ENCODE peak calls at places on chromosomes 12 and 14, in six cellular contexts. N is GM12878, R is NB4, M is Peyer's patch, E is uterus, D is sigmoid colon. K is an unnamed sample.

GRCh38 chr12:96236221-96236822 is 42.1 kb downstream of the ELK3 start:
- DNase-seq in D (peak), R (peak), M (no peak), E (peak), N (no peak), K (no peak)

GRCh38 chr14:56160058-56160457 is 41.8 kb downstream of the PELI2 start:
- DNase-seq in E (no peak), R (no peak), D (no peak), N (no peak), M (no peak), K (no peak)

GRCh38 chr14:64763801-64764511 is 59.7 kb downstream of the PLEKHG3 start:
- DNase-seq in M (peak), R (peak), E (peak), D (no peak), N (no peak), K (no peak)

GRCh38 chr14:104866451-104867370 is 1.6 kb downstream of the CEP170B start:
- DNase-seq in R (no peak), E (no peak), M (no peak), D (peak), N (no peak), K (no peak)

GRCh38 chr12:80936353-80936641 is 1.4 kb downstream of the LIN7A start:
- DNase-seq in D (peak), E (no peak), M (no peak), R (no peak), N (no peak), K (no peak)

GRCh38 chr12:115251727-115252126 is 567.8 kb upstream of the TBX3 start:
- DNase-seq in N (no peak), M (no peak), R (no peak), D (no peak), E (no peak), K (no peak)

GRCh38 chr14:55071870-55072640 is 20.6 kb downstream of the MAPK1IP1L start:
- DNase-seq in R (no peak), N (peak), D (no peak), E (no peak), M (no peak), K (no peak)

GRCh38 chr12:26696613-26697092 is 136.3 kb downstream of the ITPR2 start:
- DNase-seq in R (no peak), E (no peak), M (no peak), N (no peak), D (no peak), K (no peak)

GRCh38 chr12:124774462-124775167 is 89.0 kb downstream of the SCARB1 start:
- DNase-seq in N (peak), E (peak), M (no peak), D (peak), R (peak), K (no peak)

GRCh38 chr12:4997939-4998338 is 45.7 kb upstream of the KCNA5 start:
- DNase-seq in E (peak), R (no peak), N (no peak), M (no peak), D (peak), K (no peak)

GRCh38 chr12:49260165-49260564 is 4.7 kb upstream of the TUBA1C start:
- DNase-seq in R (no peak), D (no peak), M (no peak), E (no peak), N (no peak), K (no peak)

GRCh38 chr12:12510141-12510540 is 52.5 kb downstream of the DUSP16 start:
- DNase-seq in D (no peak), M (no peak), N (no peak), R (no peak), E (no peak), K (no peak)

GRCh38 chr12:117342682-117343081 is 18.7 kb downstream of the NOS1 start:
- DNase-seq in M (no peak), N (no peak), E (no peak), R (peak), D (no peak), K (no peak)

GRCh38 chr12:52390739-52391617 is 5.5 kb upstream of the KRT84 start:
- DNase-seq in D (peak), E (no peak), N (no peak), M (peak), R (peak), K (no peak)

GRCh38 chr12:100927825-100928224 is 133.2 kb downstream of the ANO4 start:
- DNase-seq in R (no peak), N (no peak), E (no peak), M (no peak), D (no peak), K (no peak)

GRCh38 chr12:89779090-89779489 is 70.5 kb upstream of the ATP2B1 start:
- DNase-seq in M (no peak), R (no peak), D (no peak), N (no peak), E (no peak), K (no peak)

GRCh38 chr12:64528616-64529015 is 76.7 kb downstream of the TBK1 start:
- DNase-seq in D (no peak), N (no peak), M (no peak), E (no peak), R (peak), K (no peak)

GRCh38 chr14:36020120-36021029 is 156.1 kb downstream of the PTCSC3 start:
- DNase-seq in R (no peak), D (no peak), N (no peak), M (no peak), E (no peak), K (no peak)

GRCh38 chr12:9634177-9634803 is 26.6 kb upstream of the KLRB1 start:
- DNase-seq in R (peak), E (peak), D (no peak), M (no peak), N (no peak), K (no peak)

GRCh38 chr12:93950321-93950720 is 198.1 kb upstream of the PLXNC1 start:
- DNase-seq in R (no peak), E (no peak), M (no peak), N (no peak), D (no peak), K (no peak)

GRCh38 chr12:121301876-121302275 is 5.4 kb upstream of the CAMKK2 start:
- DNase-seq in R (no peak), D (no peak), N (no peak), M (no peak), E (no peak), K (no peak)

GRCh38 chr14:68645371-68645770 is 147.5 kb downstream of the ZFP36L1 start:
- DNase-seq in D (no peak), E (no peak), M (no peak), R (no peak), N (no peak), K (no peak)

GRCh38 chr14:99672506-99673327 is 11.4 kb upstream of the CYP46A1 start:
- DNase-seq in D (peak), E (no peak), R (peak), N (no peak), M (no peak), K (no peak)

GRCh38 chr12:26651566-26652188 is 181.3 kb downstream of the ITPR2 start:
- DNase-seq in D (no peak), M (no peak), N (peak), R (peak), E (peak), K (no peak)

GRCh38 chr12:53530920-53531319 is 23.6 kb upstream of the NPFF start:
- DNase-seq in E (no peak), M (no peak), R (no peak), D (no peak), N (no peak), K (no peak)

GRCh38 chr12:114580306-114580705 is 103.7 kb downstream of the TBX3 start:
- DNase-seq in D (no peak), R (no peak), E (no peak), N (no peak), M (no peak), K (no peak)

GRCh38 chr12:88298014-88298682 is 156.0 kb downstream of the TMTC3 start:
- DNase-seq in E (no peak), D (no peak), N (no peak), M (no peak), R (no peak), K (no peak)

GRCh38 chr12:110355080-110355479 is 48.4 kb downstream of the ANAPC7 start:
- DNase-seq in N (no peak), R (peak), E (no peak), D (no peak), M (no peak), K (no peak)

GRCh38 chr12:44464180-44464579 is 411.9 kb downstream of the NELL2 start:
- DNase-seq in D (no peak), R (no peak), M (no peak), N (no peak), E (no peak), K (no peak)

GRCh38 chr14:92928258-92928629 is 5.3 kb downstream of the CHGA start:
- DNase-seq in N (no peak), R (no peak), E (no peak), M (no peak), D (no peak), K (no peak)

GRCh38 chr12:2642176-2642892 is 152.4 kb upstream of the FKBP4 start:
- DNase-seq in M (no peak), D (peak), R (no peak), N (no peak), E (peak), K (no peak)

GRCh38 chr14:92963301-92964123 is 40.6 kb downstream of the CHGA start:
- DNase-seq in N (no peak), R (no peak), E (peak), D (no peak), M (no peak), K (no peak)

GRCh38 chr14:106455026-106455425 is 928.6 kb downstream of the TMEM121 start:
- DNase-seq in D (no peak), E (no peak), N (no peak), R (no peak), M (no peak), K (no peak)

GRCh38 chr12:24360057-24360456 is 410.6 kb upstream of the SOX5 start:
- DNase-seq in E (no peak), N (no peak), M (no peak), R (no peak), D (no peak), K (no peak)

GRCh38 chr14:72476657-72477499 is 417.0 kb downstream of the DPF3 start:
- DNase-seq in D (no peak), M (no peak), E (no peak), N (peak), R (peak), K (no peak)

GRCh38 chr14:98070521-98070920 is 1201.5 kb downstream of the BCL11B start:
- DNase-seq in R (no peak), N (no peak), M (no peak), E (no peak), D (no peak), K (no peak)

GRCh38 chr14:69281450-69282169 is 21.7 kb downstream of the GALNT16 start:
- DNase-seq in R (no peak), D (no peak), N (no peak), M (no peak), E (no peak), K (no peak)

GRCh38 chr12:106774808-106775524 is 484 bp downstream of the RIC8B start:
- DNase-seq in D (peak), R (no peak), N (no peak), E (no peak), M (no peak), K (no peak)

GRCh38 chr12:92226036-92226661 is 80.5 kb upstream of the BTG1 start:
- DNase-seq in R (no peak), N (no peak), D (no peak), M (no peak), E (peak), K (no peak)

DNA sequence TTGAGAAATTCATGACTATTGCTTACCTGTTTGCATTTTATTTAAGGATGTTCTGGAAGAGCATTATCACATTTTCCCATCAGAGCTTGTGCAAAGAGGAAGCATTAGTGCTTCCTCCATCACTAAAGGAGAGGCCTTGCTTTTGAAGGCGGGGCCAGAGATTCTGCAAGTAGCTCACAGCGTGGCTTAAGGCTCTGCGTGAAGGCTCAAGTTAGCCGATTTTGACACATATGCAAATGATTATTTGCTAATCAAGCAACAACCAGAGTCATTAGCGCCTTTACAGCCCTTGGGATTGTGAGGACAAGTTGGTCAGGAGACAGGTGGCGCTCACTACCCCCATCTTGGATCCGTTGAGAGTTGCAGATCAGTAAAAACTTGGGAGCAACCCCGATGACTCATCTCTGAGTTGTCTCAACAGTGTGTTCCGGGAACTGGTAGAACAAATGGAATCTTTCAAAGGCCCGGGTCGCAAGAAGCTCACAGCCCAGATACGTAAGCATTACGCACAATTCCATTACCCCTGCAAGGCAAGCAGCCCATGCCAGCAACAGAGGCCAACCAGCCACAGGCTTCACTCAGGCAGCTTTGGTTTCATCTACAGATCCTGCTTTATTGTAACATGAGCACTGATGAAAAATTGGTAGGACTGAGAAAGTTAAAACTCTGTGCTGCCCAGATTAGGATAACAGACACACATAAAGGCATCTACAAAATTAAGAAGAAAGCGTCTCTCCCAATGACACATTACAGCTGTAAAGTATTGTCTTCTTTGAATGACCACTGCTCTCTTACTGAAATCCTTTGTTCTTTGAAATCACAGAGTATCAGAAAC is 34.9 kb upstream of the SPTSSA start:
- DNase-seq in D (peak), M (peak), N (no peak), R (peak), E (peak), K (peak)
- TF ChIP-seq POLR2A in D (peak), M (peak), N (no peak), R (no peak), E (no peak), K (peak)

DNA sequence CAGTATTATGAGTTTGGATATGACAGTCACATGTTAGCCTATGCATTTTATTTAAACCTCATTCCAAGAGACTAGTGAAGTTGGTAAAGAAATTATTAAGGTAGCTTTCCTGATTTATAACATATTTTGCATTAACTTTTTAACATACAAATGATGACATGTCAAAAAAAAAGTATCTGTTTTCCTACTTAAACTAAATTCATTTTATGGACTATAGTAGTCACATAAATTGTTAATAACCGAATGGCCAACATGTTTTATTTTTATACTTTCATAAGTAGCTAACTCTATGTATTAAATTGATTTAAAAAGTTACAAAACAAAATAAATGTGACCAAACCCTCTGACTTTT is 14.7 kb downstream of the TAOK3 start:
- DNase-seq in N (no peak), M (no peak), D (no peak), E (no peak), R (no peak), K (no peak)
- TF ChIP-seq CTCF in N (no peak), M (no peak), D (no peak), E (no peak), R (no peak), K (no peak)

GRCh38 chr14:75406102-75406501 is 21.7 kb upstream of the JDP2 start:
- DNase-seq in M (no peak), E (no peak), D (no peak), N (no peak), R (no peak), K (no peak)
- H3K4me3 ChIP-seq in M (no peak), E (no peak), D (no peak), N (no peak), R (no peak), K (no peak)

GRCh38 chr12:6347367-6348338 is 5.8 kb upstream of the TNFRSF1A start:
- DNase-seq in M (no peak), D (peak), N (no peak), R (no peak), E (peak), K (no peak)
- TF ChIP-seq POLR2A in M (no peak), D (no peak), N (no peak), R (no peak), E (no peak), K (no peak)

DNA sequence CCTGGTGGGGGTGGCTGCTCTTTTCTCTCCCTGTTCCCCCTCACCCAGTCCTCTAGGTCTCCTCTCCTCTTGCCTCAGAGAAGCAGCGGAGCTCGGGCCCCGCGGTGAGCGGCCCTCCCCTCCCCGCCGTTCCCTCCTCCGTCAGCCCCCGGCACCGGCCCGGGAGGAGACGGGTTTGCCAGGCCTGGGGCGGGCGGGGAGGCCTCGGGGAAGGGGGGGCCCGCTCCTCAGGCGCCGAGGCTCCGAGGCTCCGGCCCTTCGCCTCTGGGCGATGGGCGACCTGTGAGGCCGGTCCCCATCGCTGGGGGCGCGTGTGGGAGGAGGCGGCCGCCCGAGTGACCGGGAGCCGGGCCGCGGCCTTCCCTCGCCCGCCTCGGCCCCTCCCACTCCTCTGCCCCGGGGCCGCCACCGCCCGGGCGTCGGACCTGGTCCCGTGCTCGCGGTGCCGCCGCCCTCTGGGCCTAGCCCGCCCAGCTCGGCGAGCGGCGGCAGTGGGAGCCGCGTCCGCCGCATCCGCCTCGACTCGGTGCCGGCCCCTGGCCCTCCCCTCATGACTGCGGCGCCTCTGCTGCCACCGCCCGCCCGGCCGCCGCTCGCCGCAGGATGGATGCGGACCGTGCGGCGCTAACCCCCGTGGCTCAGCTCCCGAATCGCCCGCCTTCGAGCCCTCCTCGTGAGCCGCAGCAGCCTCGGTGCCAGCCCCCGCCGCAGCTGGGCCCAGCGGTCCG is 458 bp downstream of the WNK1 start:
- DNase-seq in N (no peak), M (peak), R (peak), E (no peak), D (no peak), K (no peak)
- TF ChIP-seq CTCF in N (no peak), M (no peak), R (no peak), E (peak), D (no peak), K (no peak)

DNA sequence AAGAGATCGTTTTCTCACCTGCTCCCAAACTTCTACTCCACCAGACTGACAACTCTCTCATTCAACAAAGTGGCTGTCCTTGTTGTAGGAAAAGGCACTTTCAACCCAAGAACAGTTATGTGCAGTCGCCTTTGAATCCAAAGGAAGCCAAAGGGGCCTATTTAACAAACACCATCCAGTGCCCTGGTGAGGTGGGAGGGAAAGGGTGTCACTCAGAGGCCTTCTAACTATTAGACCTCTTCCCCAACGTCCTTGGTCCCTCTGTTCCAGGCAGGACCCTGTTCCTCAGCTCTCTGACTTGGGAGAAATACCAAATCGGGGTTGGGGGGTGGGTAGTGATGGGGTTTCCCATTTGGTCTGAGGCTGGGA is 3.2 kb downstream of the SIX4 start:
- DNase-seq in R (no peak), D (no peak), M (no peak), E (no peak), N (no peak), K (no peak)
- H3K4me3 ChIP-seq in R (no peak), D (peak), M (no peak), E (no peak), N (no peak), K (peak)

K was measured in esophagus squamous epithelium.